ENCODE peak calls at places on chromosomes 1 and 21, in four cellular contexts. One of them, this sample, is unnamed.

GRCh38 chr21:42555756-42556438 is 42.2 kb downstream of the SLC37A1 start:
- DNase-seq in ascending aorta: peak; percentile 38
- DNase-seq in BJ: no peak
- DNase-seq in MM.1S: no peak
- DNase-seq in this sample: no peak

GRCh38 chr1:167641786-167642500 is 11.9 kb downstream of the RCSD1 start:
- DNase-seq in BJ: no peak
- DNase-seq in MM.1S: peak; percentile 94
- DNase-seq in ascending aorta: no peak
- DNase-seq in this sample: no peak

GRCh38 chr21:32994305-32994704 is 31.4 kb upstream of the OLIG2 start:
- DNase-seq in ascending aorta: no peak
- DNase-seq in MM.1S: peak; percentile 59
- DNase-seq in BJ: no peak
- DNase-seq in this sample: peak; percentile 5

GRCh38 chr1:208520700-208521099 is 276.5 kb upstream of the PLXNA2 start:
- DNase-seq in MM.1S: no peak
- DNase-seq in ascending aorta: no peak
- DNase-seq in BJ: no peak
- DNase-seq in this sample: no peak

GRCh38 chr1:24972257-24973242 is 42.5 kb upstream of the RUNX3 start:
- DNase-seq in BJ: no peak
- DNase-seq in ascending aorta: no peak
- DNase-seq in MM.1S: no peak
- DNase-seq in this sample: no peak

GRCh38 chr1:208189183-208189582 is 55.0 kb downstream of the PLXNA2 start:
- DNase-seq in ascending aorta: no peak
- DNase-seq in MM.1S: peak; percentile 68
- DNase-seq in BJ: no peak
- DNase-seq in this sample: no peak

GRCh38 chr1:188027613-188028012 is 1198.9 kb downstream of the PLA2G4A start:
- DNase-seq in ascending aorta: no peak
- DNase-seq in BJ: peak; percentile 26
- DNase-seq in MM.1S: no peak
- DNase-seq in this sample: peak; percentile 62

GRCh38 chr1:202692959-202693555 is 17.2 kb downstream of the SYT2 start:
- DNase-seq in MM.1S: peak; percentile 87
- DNase-seq in BJ: no peak
- DNase-seq in ascending aorta: peak; percentile 69
- DNase-seq in this sample: peak; percentile 71

GRCh38 chr1:68180441-68181164 is 51.7 kb downstream of the WLS start:
- DNase-seq in MM.1S: no peak
- DNase-seq in BJ: no peak
- DNase-seq in ascending aorta: no peak
- DNase-seq in this sample: peak; percentile 34

GRCh38 chr21:31343680-31344480 is at the start of gene TIAM1:
- DNase-seq in ascending aorta: peak; percentile 69
- DNase-seq in MM.1S: no peak
- DNase-seq in BJ: no peak
- DNase-seq in this sample: no peak

GRCh38 chr1:6365047-6365446 is 28.5 kb downstream of the ACOT7 start:
- DNase-seq in ascending aorta: no peak
- DNase-seq in MM.1S: no peak
- DNase-seq in BJ: no peak
- DNase-seq in this sample: peak; percentile 23

GRCh38 chr1:209839875-209840491 is 12.2 kb downstream of the UTP25 start:
- DNase-seq in ascending aorta: no peak
- DNase-seq in BJ: peak; percentile 70
- DNase-seq in MM.1S: no peak
- DNase-seq in this sample: no peak

GRCh38 chr1:226034482-226034881 is 28.0 kb upstream of the H3-3A start:
- DNase-seq in BJ: peak; percentile 88
- DNase-seq in MM.1S: no peak
- DNase-seq in ascending aorta: peak; percentile 96
- DNase-seq in this sample: no peak

GRCh38 chr1:109373051-109373593 is 24.6 kb downstream of the SORT1 start:
- DNase-seq in BJ: no peak
- DNase-seq in MM.1S: no peak
- DNase-seq in ascending aorta: no peak
- DNase-seq in this sample: no peak

GRCh38 chr1:150778409-150778808 is 12.8 kb upstream of the CTSS start:
- DNase-seq in MM.1S: no peak
- DNase-seq in ascending aorta: no peak
- DNase-seq in BJ: no peak
- DNase-seq in this sample: no peak

GRCh38 chr1:90220941-90221693 is 226.2 kb downstream of the ZNF326 start:
- DNase-seq in ascending aorta: no peak
- DNase-seq in MM.1S: peak; percentile 31
- DNase-seq in BJ: no peak
- DNase-seq in this sample: no peak

GRCh38 chr1:93677729-93678128 is 3.9 kb downstream of the BCAR3 start:
- DNase-seq in ascending aorta: no peak
- DNase-seq in MM.1S: no peak
- DNase-seq in BJ: no peak
- DNase-seq in this sample: no peak

GRCh38 chr1:20439282-20439681 is 46.7 kb downstream of the CAMK2N1 start:
- DNase-seq in MM.1S: no peak
- DNase-seq in BJ: no peak
- DNase-seq in ascending aorta: no peak
- DNase-seq in this sample: no peak

GRCh38 chr1:43912607-43913006 is 21.0 kb upstream of the ARTN start:
- DNase-seq in BJ: peak; percentile 47
- DNase-seq in ascending aorta: peak; percentile 59
- DNase-seq in MM.1S: no peak
- DNase-seq in this sample: no peak

GRCh38 chr1:112722601-112723510 is 7.7 kb upstream of the PPM1J start:
- DNase-seq in ascending aorta: peak; percentile 50
- DNase-seq in MM.1S: no peak
- DNase-seq in BJ: no peak
- DNase-seq in this sample: no peak

GRCh38 chr1:151837197-151837596 is 2.4 kb downstream of the C2CD4D start:
- DNase-seq in BJ: no peak
- DNase-seq in ascending aorta: no peak
- DNase-seq in MM.1S: no peak
- DNase-seq in this sample: no peak

GRCh38 chr1:153945131-153945794 is 1.3 kb downstream of the DENND4B start:
- DNase-seq in BJ: no peak
- DNase-seq in ascending aorta: peak; percentile 80
- DNase-seq in MM.1S: peak; percentile 46
- DNase-seq in this sample: peak; percentile 87

GRCh38 chr1:6386371-6386949 is 7.1 kb downstream of the ACOT7 start:
- DNase-seq in BJ: no peak
- DNase-seq in MM.1S: no peak
- DNase-seq in ascending aorta: no peak
- DNase-seq in this sample: no peak

GRCh38 chr1:28370220-28371010 is 875 bp downstream of the PHACTR4 start:
- DNase-seq in BJ: no peak
- DNase-seq in MM.1S: peak; percentile 56
- DNase-seq in ascending aorta: peak; percentile 63
- DNase-seq in this sample: peak; percentile 70

GRCh38 chr1:89994231-89994804 is 592 bp upstream of the ZNF326 start:
- DNase-seq in ascending aorta: no peak
- DNase-seq in BJ: no peak
- DNase-seq in MM.1S: no peak
- DNase-seq in this sample: peak; percentile 11

GRCh38 chr1:32753532-32754281 is 51.1 kb upstream of the SYNC start:
- DNase-seq in ascending aorta: peak; percentile 81
- DNase-seq in MM.1S: peak; percentile 75
- DNase-seq in BJ: no peak
- DNase-seq in this sample: peak; percentile 39

GRCh38 chr1:183807549-183808168 is 2.7 kb downstream of the RGL1 start:
- DNase-seq in MM.1S: peak; percentile 73
- DNase-seq in BJ: peak; percentile 52
- DNase-seq in ascending aorta: no peak
- DNase-seq in this sample: peak; percentile 83

GRCh38 chr1:203858055-203858454 is 3.3 kb upstream of the SNRPE start:
- DNase-seq in BJ: peak; percentile 60
- DNase-seq in MM.1S: no peak
- DNase-seq in ascending aorta: peak; percentile 71
- DNase-seq in this sample: no peak

GRCh38 chr21:17612023-17612564 is 607 bp downstream of the BTG3 start:
- DNase-seq in MM.1S: peak; percentile 33
- DNase-seq in ascending aorta: peak; percentile 77
- DNase-seq in BJ: no peak
- DNase-seq in this sample: peak; percentile 31

GRCh38 chr21:41222247-41223068 is 54.5 kb downstream of the BACE2 start:
- DNase-seq in BJ: no peak
- DNase-seq in ascending aorta: no peak
- DNase-seq in MM.1S: no peak
- DNase-seq in this sample: no peak

GRCh38 chr1:165312591-165312990 is 43.9 kb downstream of the LMX1A start:
- DNase-seq in BJ: no peak
- DNase-seq in MM.1S: no peak
- DNase-seq in ascending aorta: no peak
- DNase-seq in this sample: no peak

GRCh38 chr1:222950892-222951291 is 136.1 kb downstream of the DISP1 start:
- DNase-seq in BJ: no peak
- DNase-seq in ascending aorta: no peak
- DNase-seq in MM.1S: no peak
- DNase-seq in this sample: no peak

GRCh38 chr1:110494522-110495406 is 24.2 kb downstream of the KCNA10 start:
- DNase-seq in ascending aorta: no peak
- DNase-seq in BJ: no peak
- DNase-seq in MM.1S: no peak
- DNase-seq in this sample: no peak

GRCh38 chr1:10671090-10671489 is 125.4 kb downstream of the CASZ1 start:
- DNase-seq in ascending aorta: no peak
- DNase-seq in BJ: no peak
- DNase-seq in MM.1S: no peak
- DNase-seq in this sample: no peak

GRCh38 chr1:11654571-11655262 is at the start of gene FBXO44:
- DNase-seq in ascending aorta: peak; percentile 77
- DNase-seq in MM.1S: peak; percentile 53
- DNase-seq in BJ: no peak
- DNase-seq in this sample: peak; percentile 56

GRCh38 chr1:178587975-178588374 is 75.1 kb downstream of the TEX35 start:
- DNase-seq in ascending aorta: no peak
- DNase-seq in MM.1S: no peak
- DNase-seq in BJ: no peak
- DNase-seq in this sample: no peak
- H3K4me3 ChIP-seq in ascending aorta: no peak overlapping the region
- H3K4me3 ChIP-seq in MM.1S: no peak overlapping the region
- H3K4me3 ChIP-seq in BJ: no peak overlapping the region
- H3K4me3 ChIP-seq in this sample: no peak overlapping the region

GRCh38 chr21:45098867-45099266 is 24.5 kb downstream of the ADARB1 start:
- DNase-seq in MM.1S: peak; percentile 44
- DNase-seq in BJ: no peak
- DNase-seq in ascending aorta: no peak
- DNase-seq in this sample: peak; percentile 43
- TF ChIP-seq CTCF in MM.1S: peak; percentile 75
- TF ChIP-seq CTCF in BJ: peak; percentile 43
- TF ChIP-seq CTCF in ascending aorta: no peak
- TF ChIP-seq CTCF in this sample: peak; percentile 52

GRCh38 chr1:2801046-2801445 is 447 bp downstream of the TTC34 start:
- DNase-seq in MM.1S: no peak
- DNase-seq in ascending aorta: no peak
- DNase-seq in BJ: no peak
- DNase-seq in this sample: no peak

GRCh38 chr1:2802421-2802961 is 998 bp upstream of the TTC34 start:
- DNase-seq in BJ: no peak
- DNase-seq in MM.1S: no peak
- DNase-seq in ascending aorta: no peak
- DNase-seq in this sample: no peak

GRCh38 chr1:2800664-2801045 is 838 bp downstream of the TTC34 start:
- DNase-seq in BJ: no peak
- DNase-seq in ascending aorta: no peak
- DNase-seq in MM.1S: no peak
- DNase-seq in this sample: no peak

GRCh38 chr1:2803086-2803930 is 1.8 kb upstream of the TTC34 start:
- DNase-seq in BJ: no peak
- DNase-seq in ascending aorta: peak; percentile 50
- DNase-seq in MM.1S: no peak
- DNase-seq in this sample: no peak

GRCh38 chr1:2801535-2802291 is at the start of gene TTC34:
- DNase-seq in MM.1S: no peak
- DNase-seq in BJ: no peak
- DNase-seq in ascending aorta: no peak
- DNase-seq in this sample: peak; percentile 39
- H3K4me3 ChIP-seq in MM.1S: no peak within 1 kb of the TSS
- H3K4me3 ChIP-seq in BJ: no peak within 1 kb of the TSS
- H3K4me3 ChIP-seq in ascending aorta: no peak within 1 kb of the TSS
- H3K4me3 ChIP-seq in this sample: no peak within 1 kb of the TSS

GRCh38 chr1:91613594-91613993 is 112.9 kb downstream of the CDC7 start:
- DNase-seq in ascending aorta: no peak
- DNase-seq in BJ: no peak
- DNase-seq in MM.1S: no peak
- DNase-seq in this sample: no peak

GRCh38 chr1:91621360-91621759 is 120.7 kb downstream of the CDC7 start:
- DNase-seq in BJ: no peak
- DNase-seq in ascending aorta: no peak
- DNase-seq in MM.1S: no peak
- DNase-seq in this sample: no peak

GRCh38 chr1:91621907-91622306 is 121.3 kb downstream of the CDC7 start:
- DNase-seq in BJ: no peak
- DNase-seq in ascending aorta: no peak
- DNase-seq in MM.1S: no peak
- DNase-seq in this sample: no peak

GRCh38 chr1:91619881-91620280 is 119.2 kb downstream of the CDC7 start:
- DNase-seq in BJ: no peak
- DNase-seq in ascending aorta: no peak
- DNase-seq in MM.1S: no peak
- DNase-seq in this sample: no peak

DNA sequence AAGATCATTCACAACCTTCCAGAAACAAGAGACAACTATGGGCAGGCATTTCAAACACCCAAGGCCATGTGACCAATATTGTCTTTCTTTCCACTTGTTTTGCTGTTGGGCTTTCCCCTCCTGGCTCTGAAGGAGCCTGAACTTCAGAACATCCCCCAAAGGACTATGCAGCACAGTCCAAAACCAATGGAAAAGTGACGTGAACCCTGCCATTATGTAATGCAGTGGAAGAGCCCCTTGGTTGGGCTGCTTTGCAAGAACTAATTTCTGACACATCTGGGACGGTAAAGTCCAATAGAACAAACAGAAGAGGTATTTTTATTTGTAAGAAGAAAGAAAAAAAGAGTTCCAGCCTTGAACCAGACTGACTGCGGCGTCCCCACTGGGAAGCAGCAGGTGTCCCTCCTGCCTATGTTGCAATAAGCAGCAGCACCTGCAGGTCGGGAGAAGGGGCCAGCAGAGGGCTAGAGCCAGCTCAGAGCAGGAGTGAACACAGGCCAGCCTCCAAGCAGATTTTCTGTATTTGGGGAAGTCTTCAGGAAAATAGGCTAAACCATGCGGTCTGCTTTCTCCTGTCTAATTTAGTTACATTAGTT is 116.7 kb downstream of the CDC7 start:
- DNase-seq in MM.1S: no peak
- DNase-seq in BJ: no peak
- DNase-seq in ascending aorta: no peak
- DNase-seq in this sample: peak; percentile 62
- TF ChIP-seq CTCF in MM.1S: no peak
- TF ChIP-seq CTCF in BJ: no peak
- TF ChIP-seq CTCF in ascending aorta: no peak
- TF ChIP-seq CTCF in this sample: peak; percentile 42